ENCODE peak calls at places on chromosomes 6 and 20, in five cellular contexts. S is Peyer's patch; V is heart left ventricle; D is testis; A is CD4-positive, CD25-positive, alpha-beta regulatory T cell. E is an unnamed sample.

GRCh38 chr20:57399587-57400261 is 8.5 kb downstream of the RBM38 start:
- DNase-seq in V (peak; percentile 68), A (no peak), D (peak; percentile 59), S (no peak), E (no peak)

GRCh38 chr6:30821862-30822784 is 62.2 kb upstream of the DDR1 start:
- DNase-seq in A (peak; percentile 44), V (no peak), D (no peak), S (no peak), E (no peak)

GRCh38 chr6:81624443-81624842 is 128.0 kb downstream of the TENT5A start:
- DNase-seq in D (no peak), A (no peak), V (no peak), S (no peak), E (no peak)

GRCh38 chr6:69802995-69803394 is 6.2 kb upstream of the LMBRD1 start:
- DNase-seq in S (no peak), V (no peak), D (no peak), A (no peak), E (no peak)

GRCh38 chr20:35317416-35317815 is 25.2 kb upstream of the FAM83C start:
- DNase-seq in S (no peak), A (no peak), D (no peak), V (no peak), E (no peak)

GRCh38 chr6:170459451-170459850 is 93.7 kb downstream of the PSMB1 start:
- DNase-seq in D (no peak), A (no peak), S (no peak), V (no peak), E (no peak)

GRCh38 chr6:136235233-136235564 is 14.9 kb downstream of the MTFR2 start:
- DNase-seq in D (no peak), A (no peak), S (no peak), V (no peak), E (no peak)

GRCh38 chr6:14732845-14733757 is 512.8 kb upstream of the JARID2 start:
- DNase-seq in S (no peak), D (no peak), A (no peak), V (no peak), E (no peak)

GRCh38 chr6:80094017-80094416 is 12.5 kb upstream of the BCKDHB start:
- DNase-seq in A (peak; percentile 38), D (no peak), S (no peak), V (no peak), E (no peak)

DNA sequence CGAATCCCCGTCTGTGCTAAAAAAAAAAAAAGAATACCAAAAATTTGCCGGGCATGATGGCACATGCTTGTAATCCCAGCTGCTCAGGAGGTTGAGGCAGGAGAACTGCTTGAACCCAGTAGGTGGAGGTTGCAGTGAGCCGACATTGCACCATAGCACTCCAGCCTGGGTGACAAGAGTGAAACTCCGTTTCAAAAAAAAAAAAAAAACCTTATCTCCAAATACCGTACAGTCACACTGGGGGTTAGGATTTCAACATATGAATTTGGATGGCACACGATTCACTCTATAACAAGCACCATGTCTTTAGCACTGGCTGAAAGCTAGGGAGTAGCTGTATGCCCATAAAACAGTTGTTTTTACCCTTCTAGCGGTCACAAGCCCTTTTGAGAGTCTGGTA is 3.8 kb downstream of the SMIM13 start:
- DNase-seq in S (no peak), A (no peak), D (no peak), V (no peak), E (no peak)
- H3K27ac ChIP-seq in S (no peak overlapping the region), A (no peak overlapping the region), D (no peak overlapping the region), V (no peak overlapping the region), E (no peak overlapping the region)

DNA sequence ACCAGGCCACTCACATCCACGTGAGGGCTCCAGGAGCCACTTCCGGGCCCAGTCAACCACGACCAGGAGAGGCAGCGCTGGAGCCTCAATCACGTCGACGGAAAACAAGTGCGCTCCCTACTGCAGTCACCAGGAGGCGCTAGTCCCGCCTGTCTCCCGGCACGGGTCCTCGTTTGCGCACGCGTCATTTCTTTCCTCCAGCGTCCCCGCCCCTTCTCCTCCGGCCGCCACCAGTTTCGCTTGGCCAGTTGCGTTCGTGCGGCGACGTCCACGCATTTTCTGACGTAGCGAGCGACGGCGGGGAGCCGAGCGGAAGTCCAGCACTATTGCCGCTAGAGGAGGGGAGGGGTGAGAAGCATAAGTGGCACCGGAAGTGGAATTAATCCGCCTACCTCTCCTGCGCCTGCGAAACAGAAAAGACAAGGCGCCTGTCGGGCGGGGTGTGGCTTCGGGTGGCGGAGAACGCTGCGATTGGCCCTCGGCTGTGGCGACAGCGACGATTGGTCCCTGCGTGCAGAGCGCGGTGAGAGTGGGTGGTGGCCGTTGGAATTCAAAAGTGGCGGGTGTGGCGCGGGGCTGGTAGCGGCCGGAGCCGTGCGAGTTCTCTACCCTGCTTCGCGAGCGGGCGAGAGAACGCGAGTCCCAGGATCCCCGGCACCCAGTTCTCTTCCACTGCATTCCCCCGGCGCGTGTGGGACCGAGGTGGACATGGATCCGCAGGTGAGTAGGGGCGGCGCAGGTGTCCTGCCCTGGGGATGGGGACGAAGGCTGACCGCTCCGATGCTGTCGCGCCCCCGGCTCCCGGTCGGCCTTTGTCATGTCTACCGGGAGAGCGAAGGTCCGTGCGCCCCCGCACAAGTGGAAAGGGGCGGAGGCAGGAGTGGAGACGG is at the start of gene KIFC1:
- DNase-seq in A (peak; percentile 99), D (peak; percentile 99), V (peak; percentile 99), S (peak; percentile 100), E (peak; percentile 99)
- H3K27ac ChIP-seq in A (peak within 1 kb of the TSS; percentile 92), D (peak within 1 kb of the TSS; percentile 89), V (peak within 1 kb of the TSS; percentile 92), S (peak within 1 kb of the TSS; percentile 85), E (peak within 1 kb of the TSS; percentile 96)

DNA sequence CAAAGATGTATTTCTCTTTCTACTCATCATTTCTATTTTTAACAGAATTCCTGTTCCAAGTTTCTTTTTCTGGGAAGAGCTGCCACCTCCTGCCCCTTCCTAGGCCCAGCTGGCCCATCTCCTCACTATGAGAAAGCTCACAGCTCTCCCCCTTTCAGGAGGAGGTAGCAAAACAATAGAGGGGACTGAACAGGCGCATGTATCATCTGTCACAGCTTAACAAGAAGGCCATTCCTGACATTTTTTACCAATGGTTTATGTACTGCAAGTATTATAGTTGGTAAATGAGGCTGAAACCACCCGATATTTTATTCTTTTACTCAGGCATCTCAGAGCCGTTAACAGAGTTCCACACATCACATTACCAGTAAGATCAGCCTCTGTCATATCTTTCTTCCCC is 103.7 kb upstream of the MTHFD1L start:
- DNase-seq in S (no peak), D (no peak), A (no peak), V (no peak), E (no peak)
- H3K27ac ChIP-seq in S (no peak overlapping the region), D (no peak overlapping the region), A (no peak overlapping the region), V (no peak overlapping the region), E (no peak overlapping the region)

GRCh38 chr20:50598074-50598473 is 87.9 kb downstream of the PTPN1 start:
- DNase-seq in D (no peak), S (no peak), A (no peak), V (no peak), E (no peak)
- H3K27ac ChIP-seq in D (no peak overlapping the region), S (no peak overlapping the region), A (no peak overlapping the region), V (no peak overlapping the region), E (no peak overlapping the region)

GRCh38 chr6:87124074-87124473 is 29.2 kb upstream of the CGA start:
- DNase-seq in S (no peak), D (no peak), A (no peak), V (no peak), E (no peak)

GRCh38 chr6:87126501-87126900 is 28.9 kb upstream of the ZNF292 start:
- DNase-seq in A (no peak), V (no peak), D (no peak), S (no peak), E (no peak)

GRCh38 chr6:87118054-87118453 is 23.1 kb upstream of the CGA start:
- DNase-seq in D (no peak), S (no peak), V (no peak), A (no peak), E (no peak)

GRCh38 chr6:87127737-87128136 is 27.6 kb upstream of the ZNF292 start:
- DNase-seq in S (no peak), D (no peak), A (no peak), V (no peak), E (no peak)

GRCh38 chr6:87122477-87122876 is 27.6 kb upstream of the CGA start:
- DNase-seq in V (no peak), S (no peak), D (peak; percentile 52), A (no peak), E (no peak)
- H3K27ac ChIP-seq in V (no peak overlapping the region), S (no peak overlapping the region), D (peak overlapping the region; percentile 24), A (no peak overlapping the region), E (no peak overlapping the region)

DNA sequence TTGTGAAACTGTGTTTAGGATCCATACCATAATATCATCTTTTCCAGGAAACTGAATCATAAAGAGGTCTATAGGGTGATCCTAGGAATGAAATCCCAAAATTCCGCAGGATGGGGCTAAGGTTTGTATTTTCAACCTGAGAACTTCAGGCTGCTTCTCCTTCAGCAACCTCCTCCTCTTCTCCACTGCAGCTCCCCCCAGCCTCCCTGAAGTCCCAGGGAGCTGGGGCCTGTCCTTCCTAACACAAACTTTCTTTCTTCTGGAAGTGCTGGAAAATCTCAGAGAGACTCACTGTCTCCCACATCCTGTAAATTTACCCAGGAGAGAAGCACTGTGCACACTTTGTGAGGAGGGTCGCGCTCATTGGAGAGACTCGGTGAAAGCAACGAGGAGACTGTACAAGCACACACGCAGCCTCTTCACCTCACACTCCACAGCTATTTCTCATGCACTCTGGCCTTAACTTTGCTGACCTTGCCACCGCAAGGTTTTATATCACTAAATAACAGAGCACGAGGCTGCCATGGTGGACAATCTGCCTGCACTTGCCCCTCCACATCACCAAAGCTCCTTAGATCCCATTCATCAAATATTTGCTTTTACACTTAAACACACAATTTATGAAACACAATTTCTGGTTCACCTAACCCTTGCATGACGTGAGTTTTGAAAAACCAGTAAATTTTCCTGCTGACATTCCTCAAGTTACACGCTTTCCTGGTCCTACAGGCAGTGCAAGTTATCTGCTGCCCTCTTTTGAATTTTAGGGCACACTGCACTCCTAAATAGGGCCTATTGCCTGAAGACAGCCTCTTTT is 14.3 kb downstream of the ID4 start:
- DNase-seq in S (no peak), V (no peak), A (no peak), D (peak; percentile 59), E (peak; percentile 60)
- H3K27ac ChIP-seq in S (no peak overlapping the region), V (no peak overlapping the region), A (no peak overlapping the region), D (no peak overlapping the region), E (peak overlapping the region; percentile 93)